ENCODE peak calls at places on chromosome 5, in five cellular contexts. Q is NB4, C is adrenal gland, A is uterus, R is IMR-90. X is an unnamed sample.

GRCh38 chr5:132474131-132474723 is 16.3 kb downstream of the IRF1 start:
- DNase-seq in C (peak), Q (no peak), R (no peak), A (no peak), X (no peak)

GRCh38 chr5:180590543-180591248 is 603 bp downstream of the SCGB3A1 start:
- DNase-seq in A (no peak), Q (no peak), C (no peak), R (no peak), X (no peak)

GRCh38 chr5:127028822-127029457 is 1.4 kb downstream of the MARCHF3 start:
- DNase-seq in R (peak), A (no peak), C (peak), Q (peak), X (peak)

GRCh38 chr5:71836084-71836483 is 117.0 kb downstream of the CARTPT start:
- DNase-seq in A (no peak), C (no peak), Q (no peak), R (peak), X (no peak)

GRCh38 chr5:134001938-134002731 is 2.6 kb downstream of the VDAC1 start:
- DNase-seq in R (no peak), A (no peak), C (no peak), Q (no peak), X (no peak)

GRCh38 chr5:33850100-33850594 is 41.6 kb downstream of the ADAMTS12 start:
- DNase-seq in C (peak), A (no peak), Q (peak), R (peak), X (no peak)

GRCh38 chr5:135930029-135930948 is 24.5 kb downstream of the LECT2 start:
- DNase-seq in C (no peak), Q (no peak), A (no peak), R (no peak), X (no peak)

GRCh38 chr5:72093824-72094223 is 13.5 kb upstream of the MAP1B start:
- DNase-seq in Q (no peak), C (no peak), A (no peak), R (no peak), X (no peak)

GRCh38 chr5:118637947-118638670 is 350.2 kb downstream of the DTWD2 start:
- DNase-seq in C (no peak), A (no peak), R (no peak), Q (no peak), X (peak)

GRCh38 chr5:90518666-90519065 is 10.7 kb downstream of the LYSMD3 start:
- DNase-seq in A (no peak), Q (no peak), C (no peak), R (peak), X (no peak)

GRCh38 chr5:176673651-176674583 is 26.6 kb downstream of the TSPAN17 start:
- DNase-seq in Q (no peak), R (no peak), C (no peak), A (no peak), X (no peak)

DNA sequence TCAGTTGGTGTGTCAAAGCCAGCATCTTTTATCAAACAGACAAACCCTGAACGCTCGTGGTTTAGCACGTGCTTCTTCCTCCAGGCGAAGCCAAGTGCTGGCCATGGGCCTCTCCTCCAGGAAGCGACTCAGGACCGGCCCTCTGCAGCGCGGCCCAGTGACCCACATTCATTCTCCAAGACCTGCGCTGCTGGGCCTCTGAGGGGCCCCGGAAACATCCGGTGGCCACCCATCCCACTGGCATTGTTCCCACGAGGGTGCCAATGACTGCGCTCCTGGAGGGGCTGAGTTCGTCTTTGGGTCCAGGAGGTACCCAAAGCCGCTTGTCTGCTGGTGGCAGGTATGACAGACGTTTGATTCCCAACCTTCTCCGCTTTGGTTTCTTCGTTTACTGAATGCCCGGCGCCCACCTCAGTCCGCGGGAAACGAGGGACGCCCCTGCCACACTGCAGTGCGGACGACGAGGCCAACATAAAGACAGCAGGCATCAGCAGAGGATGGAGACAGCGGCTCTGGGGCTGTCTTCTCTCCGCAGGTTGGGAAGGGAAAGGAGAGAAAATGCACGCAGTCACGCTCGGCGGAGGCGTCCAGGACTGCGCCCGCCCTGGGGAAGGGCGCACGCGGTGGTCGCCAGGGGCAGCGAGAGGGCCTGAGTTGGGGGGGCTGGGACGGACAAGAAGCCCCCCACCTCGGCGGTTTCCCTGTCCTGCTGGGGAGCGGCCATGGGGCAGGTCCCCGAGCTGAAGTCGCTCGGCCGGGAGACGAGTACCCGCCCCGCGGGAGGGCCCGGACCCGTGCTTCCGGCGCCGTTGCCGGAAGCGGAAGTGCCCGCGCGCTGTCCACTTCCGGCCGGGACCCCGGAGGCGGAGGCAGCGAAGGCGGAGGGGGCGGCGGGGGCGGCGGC is at the start of gene EXOC3:
- DNase-seq in Q (peak), R (peak), C (peak), A (peak), X (peak)
- TF ChIP-seq POLR2A in Q (peak), R (peak), C (peak), A (peak), X (no peak)

DNA sequence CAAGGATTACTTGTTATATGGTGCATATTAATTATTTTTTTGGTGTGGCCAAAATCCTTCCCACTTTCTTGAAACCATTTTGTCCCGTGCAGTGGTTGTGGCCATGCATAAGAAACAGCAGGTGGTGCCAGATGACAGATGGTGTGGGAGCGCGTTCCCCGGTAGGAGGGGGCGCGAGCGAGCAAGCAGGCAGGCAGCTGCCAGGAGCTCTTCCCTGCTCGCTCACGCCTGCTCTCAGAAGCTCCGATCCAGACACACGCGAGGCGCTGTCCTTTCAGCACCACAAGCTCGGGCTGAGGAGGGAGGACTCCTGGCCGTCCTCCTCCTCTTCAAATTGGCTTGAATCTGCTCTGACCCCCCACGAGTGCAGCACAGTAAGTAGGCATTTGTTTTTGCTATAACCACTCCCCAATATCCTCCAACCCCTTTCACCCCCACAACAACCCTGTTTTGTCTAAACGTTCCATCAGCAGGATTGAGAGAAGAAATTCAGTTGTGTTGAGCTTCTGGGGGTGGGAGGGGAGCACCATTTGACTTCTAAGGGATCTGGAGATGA is at the start of gene NSG2:
- DNase-seq in A (no peak), Q (peak), C (peak), R (peak), X (peak)
- TF ChIP-seq CTCF in A (peak), Q (peak), C (peak), R (peak), X (peak)

DNA sequence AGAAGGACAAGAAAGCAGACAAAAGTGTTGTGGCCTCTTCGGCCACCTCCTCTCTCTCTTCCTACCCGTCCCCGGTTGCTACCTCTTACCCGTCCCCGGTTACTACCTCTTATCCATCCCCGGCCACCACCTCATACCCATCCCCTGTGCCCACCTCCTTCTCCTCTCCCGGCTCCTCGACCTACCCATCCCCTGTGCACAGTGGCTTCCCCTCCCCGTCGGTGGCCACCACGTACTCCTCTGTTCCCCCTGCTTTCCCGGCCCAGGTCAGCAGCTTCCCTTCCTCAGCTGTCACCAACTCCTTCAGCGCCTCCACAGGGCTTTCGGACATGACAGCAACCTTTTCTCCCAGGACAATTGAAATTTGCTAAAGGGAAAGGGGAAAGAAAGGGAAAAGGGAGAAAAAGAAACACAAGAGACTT is 2.4 kb downstream of the EGR1 start:
- DNase-seq in Q (no peak), C (peak), R (no peak), A (no peak), X (no peak)
- TF ChIP-seq POLR2A in Q (no peak), C (peak), R (no peak), A (no peak), X (no peak)

GRCh38 chr5:141182248-141182647 is at the start of gene PCDHB16:
- DNase-seq in A (peak), C (peak), Q (no peak), R (peak), X (no peak)
- TF ChIP-seq CTCF in A (peak), C (no peak), Q (no peak), R (peak), X (no peak)

GRCh38 chr5:74626386-74627222 is 13.9 kb downstream of the ENC1 start:
- DNase-seq in C (no peak), A (no peak), R (no peak), Q (no peak), X (no peak)
- TF ChIP-seq POLR2A in C (no peak), A (no peak), R (no peak), Q (no peak), X (no peak)

GRCh38 chr5:111461261-111461671 is 51.1 kb downstream of the STARD4 start:
- DNase-seq in R (peak), Q (no peak), C (peak), A (no peak), X (no peak)
- TF ChIP-seq CTCF in R (peak), Q (no peak), C (no peak), A (no peak), X (no peak)

GRCh38 chr5:88268414-88269184 is at the start of gene TMEM161B:
- DNase-seq in R (peak), A (peak), C (peak), Q (peak), X (peak)
- TF ChIP-seq POLR2A in R (no peak), A (no peak), C (no peak), Q (peak), X (peak)

GRCh38 chr5:96651948-96652753 is 10.0 kb upstream of the CAST start:
- DNase-seq in A (no peak), Q (peak), R (no peak), C (no peak), X (no peak)
- TF ChIP-seq CTCF in A (no peak), Q (peak), R (peak), C (no peak), X (no peak)

GRCh38 chr5:142539154-142539740 is 146.6 kb downstream of the FGF1 start:
- DNase-seq in Q (no peak), R (no peak), A (no peak), C (no peak), X (no peak)

GRCh38 chr5:142543951-142544753 is 141.7 kb downstream of the FGF1 start:
- DNase-seq in C (no peak), Q (no peak), R (peak), A (no peak), X (no peak)

GRCh38 chr5:142542906-142543305 is 143.0 kb downstream of the FGF1 start:
- DNase-seq in A (peak), C (no peak), Q (no peak), R (peak), X (no peak)

GRCh38 chr5:142537938-142538337 is 148.0 kb downstream of the FGF1 start:
- DNase-seq in C (no peak), Q (peak), R (no peak), A (no peak), X (no peak)

DNA sequence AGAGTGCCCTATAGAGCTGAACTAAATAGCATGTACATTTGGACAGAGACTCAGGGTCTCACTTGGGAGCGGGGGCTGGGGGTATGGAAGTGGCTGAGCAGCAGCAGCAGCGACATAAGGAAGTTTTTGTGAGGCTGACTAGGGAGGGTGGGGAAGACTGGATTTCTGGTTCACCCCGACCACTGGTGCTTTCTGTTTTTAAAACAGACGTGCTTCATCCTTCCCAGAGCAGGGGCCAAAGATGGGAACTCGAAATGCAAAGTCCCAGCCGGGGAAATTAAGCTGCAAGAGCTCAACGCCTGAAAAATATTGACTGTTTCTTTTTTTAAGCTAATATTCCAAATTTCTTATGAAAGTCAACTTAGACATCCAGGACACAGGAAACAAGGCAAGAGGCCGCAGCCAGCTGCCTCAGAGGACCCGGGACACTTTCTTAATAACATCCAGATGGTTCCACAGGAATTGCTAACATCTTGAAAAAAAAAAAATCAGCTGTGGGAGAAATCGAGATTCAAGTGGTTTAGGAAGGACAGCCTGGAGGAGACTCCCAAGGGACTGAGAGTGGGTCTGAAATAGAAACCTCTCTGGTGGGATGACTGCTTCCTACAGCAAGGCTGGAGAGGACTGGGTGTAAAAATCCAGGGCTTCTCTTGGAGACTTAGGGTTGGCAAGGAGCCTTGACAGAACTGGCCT is 145.0 kb downstream of the FGF1 start:
- DNase-seq in C (peak), Q (no peak), A (peak), R (peak), X (no peak)
- TF ChIP-seq POLR2A in C (no peak), Q (no peak), A (no peak), R (no peak), X (no peak)